ENCODE peak calls at places on chromosomes 4 and X, in six cellular contexts. X, I, S, R, G and V are unnamed samples.

GRCh38 chr4:131085009-131085408 is 1989.1 kb downstream of the C4orf33 start:
- DNase-seq in X (no peak), S (no peak), I (no peak), G (no peak), R (no peak), V (no peak)

GRCh38 chr4:148443550-148444295 is 1.5 kb upstream of the NR3C2 start:
- DNase-seq in G (peak; percentile 69), S (no peak), R (no peak), X (no peak), I (peak; percentile 38), V (peak; percentile 40)

GRCh38 chrX:107485019-107485418 is 35.6 kb downstream of the FRMPD3 start:
- DNase-seq in X (no peak), G (no peak), S (no peak), I (no peak), R (no peak), V (no peak)

GRCh38 chrX:150239946-150240642 is 123.0 kb upstream of the MAMLD1 start:
- DNase-seq in I (no peak), S (no peak), R (no peak), G (no peak), X (no peak), V (no peak)

GRCh38 chr4:158721680-158722079 is 1.5 kb downstream of the PPID start:
- DNase-seq in G (no peak), I (no peak), S (no peak), R (no peak), X (no peak), V (no peak)

GRCh38 chrX:12657881-12658280 is 133.3 kb upstream of the PRPS2 start:
- DNase-seq in R (no peak), G (no peak), X (no peak), S (no peak), I (no peak), V (no peak)

GRCh38 chr4:139484861-139485311 is 31.0 kb downstream of the RAB33B start:
- DNase-seq in X (no peak), S (no peak), R (no peak), I (no peak), G (no peak), V (no peak)

GRCh38 chr4:107153228-107153627 is 117.1 kb upstream of the DKK2 start:
- DNase-seq in G (no peak), I (no peak), X (peak; percentile 11), S (no peak), R (no peak), V (peak; percentile 29)

GRCh38 chr4:105637409-105638258 is 70.9 kb downstream of the INTS12 start:
- DNase-seq in R (peak; percentile 72), S (no peak), X (peak; percentile 4), G (peak; percentile 22), I (peak; percentile 4), V (peak; percentile 83)

GRCh38 chr4:170589597-170590191 is 499.9 kb upstream of the AADAT start:
- DNase-seq in X (peak; percentile 36), G (no peak), S (peak; percentile 9), R (no peak), I (peak; percentile 41), V (no peak)

GRCh38 chr4:132384709-132385108 is 764.4 kb upstream of the PCDH10 start:
- DNase-seq in G (no peak), I (no peak), R (no peak), X (no peak), S (no peak), V (no peak)

GRCh38 chr4:40910706-40911105 is 161.0 kb downstream of the NSUN7 start:
- DNase-seq in X (no peak), I (no peak), S (no peak), G (no peak), R (no peak), V (no peak)

GRCh38 chr4:84938316-84938715 is 28.2 kb downstream of the WDFY3 start:
- DNase-seq in X (peak; percentile 15), R (no peak), I (no peak), S (no peak), G (no peak), V (no peak)

GRCh38 chrX:132041016-132041415 is 17.9 kb downstream of the STK26 start:
- DNase-seq in R (no peak), G (no peak), I (no peak), X (no peak), S (no peak), V (no peak)

GRCh38 chrX:70033348-70033747 is 16.4 kb downstream of the AWAT2 start:
- DNase-seq in R (no peak), I (peak; percentile 52), S (peak; percentile 17), G (no peak), X (peak; percentile 3), V (no peak)

GRCh38 chr4:105361021-105361420 is 112.8 kb downstream of the PPA2 start:
- DNase-seq in X (no peak), I (no peak), G (no peak), R (no peak), S (no peak), V (no peak)

GRCh38 chrX:9912341-9912740 is 54.8 kb upstream of the CLDN34 start:
- DNase-seq in X (no peak), G (no peak), I (peak; percentile 64), R (no peak), S (no peak), V (no peak)

GRCh38 chrX:16023790-16024734 is 99.3 kb upstream of the GRPR start:
- DNase-seq in X (peak; percentile 1), S (peak; percentile 50), I (no peak), R (no peak), G (no peak), V (no peak)

GRCh38 chr4:159764343-159764952 is 661.6 kb downstream of the RAPGEF2 start:
- DNase-seq in R (no peak), I (peak; percentile 59), G (no peak), S (peak; percentile 8), X (peak; percentile 31), V (no peak)

GRCh38 chrX:10755477-10756334 is 135.3 kb upstream of the MID1 start:
- DNase-seq in R (no peak), S (peak; percentile 39), G (no peak), X (no peak), I (no peak), V (no peak)

GRCh38 chr4:78174931-78175330 is 117.8 kb downstream of the FRAS1 start:
- DNase-seq in X (no peak), S (no peak), R (no peak), G (no peak), I (no peak), V (no peak)

GRCh38 chrX:2769615-2770014 is 17.8 kb downstream of the XG start:
- DNase-seq in S (no peak), I (no peak), G (no peak), R (no peak), X (no peak), V (no peak)

GRCh38 chr4:162265802-162266201 is 102.0 kb upstream of the FSTL5 start:
- DNase-seq in G (no peak), S (no peak), X (no peak), R (no peak), I (no peak), V (no peak)

GRCh38 chrX:39152106-39152649 is 350.9 kb downstream of the MID1IP1 start:
- DNase-seq in R (no peak), I (peak; percentile 65), S (peak; percentile 14), G (peak; percentile 24), X (no peak), V (peak; percentile 49)

GRCh38 chr4:10529891-10530786 is 72.9 kb upstream of the ZNF518B start:
- DNase-seq in S (no peak), R (no peak), X (no peak), G (no peak), I (no peak), V (no peak)

GRCh38 chr4:180794352-180794751 is 1448.8 kb upstream of the TENM3 start:
- DNase-seq in G (no peak), R (no peak), S (no peak), I (no peak), X (no peak), V (no peak)

GRCh38 chr4:83062748-83063147 is 27.8 kb downstream of the COPS4 start:
- DNase-seq in S (no peak), R (no peak), G (no peak), I (no peak), X (no peak), V (no peak)

GRCh38 chr4:83071116-83071515 is 36.1 kb downstream of the COPS4 start:
- DNase-seq in G (no peak), I (no peak), S (no peak), X (no peak), R (no peak), V (no peak)

GRCh38 chr4:83067058-83067639 is 32.2 kb downstream of the COPS4 start:
- DNase-seq in R (no peak), I (no peak), S (no peak), X (no peak), G (no peak), V (no peak)

GRCh38 chr4:83065268-83065667 is 30.3 kb downstream of the COPS4 start:
- DNase-seq in I (no peak), S (no peak), G (no peak), R (no peak), X (no peak), V (no peak)
- TF ChIP-seq EP300 in I (no peak), S (no peak), G (no peak), R (no peak), X (no peak), V (no peak)

DNA sequence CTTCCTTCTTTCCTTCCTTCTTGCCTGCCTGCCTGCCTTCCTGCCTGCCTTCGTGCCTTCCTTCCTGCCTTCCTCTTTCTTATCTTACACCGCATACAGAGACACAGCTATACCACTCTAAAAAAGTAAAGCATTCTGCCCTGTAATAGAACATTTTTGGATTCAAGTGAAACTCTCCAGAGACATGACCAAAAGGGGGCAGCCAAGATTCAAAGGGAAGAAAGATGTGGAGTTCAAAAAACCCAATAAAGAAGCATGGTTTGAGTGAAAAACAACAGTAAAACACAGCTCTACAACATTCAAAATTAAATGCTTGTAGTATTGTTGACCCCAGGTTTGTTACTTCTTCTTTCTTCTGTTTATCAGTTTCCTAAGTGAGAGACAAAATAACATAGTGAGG is 914.9 kb upstream of the PCDH7 start:
- DNase-seq in X (peak; percentile 0), I (no peak), R (no peak), S (no peak), G (no peak), V (no peak)
- TF ChIP-seq CTCF in X (no peak), I (peak; percentile 29), R (no peak), S (no peak), G (no peak), V (no peak)

GRCh38 chr4:163662761-163663160 is 168.3 kb downstream of the TMA16 start:
- DNase-seq in I (no peak), G (no peak), R (no peak), S (no peak), X (no peak), V (no peak)
- H3K27ac ChIP-seq in I (no peak overlapping the region), G (no peak overlapping the region), R (no peak overlapping the region), S (no peak overlapping the region), X (no peak overlapping the region), V (no peak overlapping the region)

DNA sequence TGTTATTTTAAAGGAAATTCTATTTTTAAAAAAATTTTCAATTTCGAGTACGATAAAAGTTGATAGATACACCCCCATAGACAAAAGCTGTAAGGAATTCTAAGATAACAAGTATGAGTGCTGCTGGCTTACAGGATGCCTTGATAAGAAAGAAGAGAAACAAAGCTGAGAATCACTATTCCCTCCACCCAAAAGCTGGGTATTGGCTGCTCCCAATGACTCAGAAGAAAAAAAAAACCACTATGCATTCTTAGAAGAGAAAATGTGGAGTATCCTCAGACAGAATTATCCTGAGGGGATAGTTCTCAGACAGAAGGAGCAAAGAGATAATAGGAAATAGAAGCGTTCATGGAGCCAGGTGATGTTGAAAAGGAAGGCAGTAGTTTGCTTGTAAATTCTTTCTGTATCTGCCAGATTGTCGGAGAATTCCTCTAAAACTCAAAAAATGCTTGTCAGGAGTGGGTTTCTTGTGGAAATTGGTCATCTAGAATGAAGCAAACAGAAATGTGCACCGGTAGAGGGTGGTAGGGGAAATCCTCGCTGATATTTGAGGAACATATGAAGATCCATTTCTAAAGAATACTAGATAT is 217.5 kb upstream of the ADAMTS3 start:
- DNase-seq in S (no peak), G (no peak), X (no peak), R (no peak), I (no peak), V (no peak)
- TF ChIP-seq EP300 in S (no peak), G (no peak), X (no peak), R (no peak), I (no peak), V (no peak)